ENCODE peak calls at places on chromosomes 12 and 14, in ten cellular contexts. M is OCI-M1, E is EL, P is upper lobe of right lung, G is natural killer cell, J is Caco-2, Y is mucosa of gallbladder, Z is A549, O is LoVo, U is NCI-H1105 treated with DMSO at 0.1 percent for 48 hours. K is an unnamed sample.

GRCh38 chr14:54676822-54677708 is 110.1 kb downstream of the SAMD4A start:
- DNase-seq in U (no peak), P (no peak), G (no peak), Y (peak), M (no peak), Z (peak), O (peak), E (peak), J (no peak), K (no peak)

GRCh38 chr12:46214668-46215429 is 54.0 kb downstream of the SLC38A1 start:
- DNase-seq in E (no peak), Y (peak), O (no peak), U (no peak), G (peak), Z (no peak), J (no peak), M (no peak), P (no peak), K (no peak)

GRCh38 chr12:118055144-118055557 is 5.8 kb downstream of the WSB2 start:
- DNase-seq in U (peak), P (no peak), Z (peak), J (peak), E (peak), Y (peak), G (peak), M (peak), O (peak), K (no peak)

GRCh38 chr14:64938972-64939816 is 3.4 kb downstream of the GPX2 start:
- DNase-seq in Y (no peak), O (no peak), P (no peak), Z (no peak), J (peak), G (no peak), M (no peak), E (no peak), U (peak), K (no peak)

GRCh38 chr12:51217133-51217967 is 512 bp downstream of the POU6F1 start:
- DNase-seq in Y (peak), U (no peak), O (peak), M (peak), Z (peak), P (peak), G (peak), J (peak), E (peak), K (no peak)

GRCh38 chr12:124716208-124717141 is 147.2 kb downstream of the SCARB1 start:
- DNase-seq in Y (peak), G (no peak), O (no peak), P (peak), Z (no peak), J (no peak), U (peak), E (no peak), M (no peak), K (no peak)

GRCh38 chr12:57692500-57692899 is 1.4 kb upstream of the OS9 start:
- DNase-seq in M (no peak), P (no peak), U (no peak), J (no peak), Z (no peak), Y (no peak), O (no peak), E (no peak), G (no peak), K (no peak)

GRCh38 chr14:101232340-101233015 is 328.8 kb upstream of the DIO3 start:
- DNase-seq in E (no peak), M (no peak), Y (no peak), G (no peak), U (no peak), J (no peak), Z (no peak), O (no peak), P (no peak), K (peak)

GRCh38 chr12:78128236-78128635 is 297.5 kb downstream of the NAV3 start:
- DNase-seq in E (no peak), M (no peak), O (no peak), J (no peak), Z (no peak), G (no peak), Y (no peak), P (no peak), U (no peak), K (no peak)

GRCh38 chr14:24171422-24172260 is at the start of gene REC8:
- DNase-seq in J (no peak), M (peak), O (no peak), P (peak), E (no peak), Z (no peak), G (peak), Y (peak), U (peak), K (peak)

GRCh38 chr12:10590976-10591375 is 22.4 kb downstream of the MAGOHB start:
- DNase-seq in O (no peak), E (peak), J (no peak), G (no peak), Y (no peak), M (no peak), Z (no peak), P (no peak), U (no peak), K (no peak)

GRCh38 chr12:124617615-124618014 is 50.2 kb upstream of the NCOR2 start:
- DNase-seq in Z (no peak), U (peak), M (no peak), E (no peak), J (no peak), G (no peak), Y (no peak), P (peak), O (no peak), K (no peak)

GRCh38 chr14:22565391-22565945 is 23.6 kb downstream of the DAD1 start:
- DNase-seq in P (no peak), J (no peak), U (no peak), E (no peak), Z (no peak), G (no peak), Y (no peak), M (no peak), O (no peak), K (no peak)

K was measured in type B pancreatic cell.